ENCODE peak calls at places on chromosomes 12 and 14, in six cellular contexts. One of them, this sample, is unnamed. For H3K36me3, the result is how much of the 10 kb centered on the place peaks cover.

GRCh38 chr12:121797937-121798801 is 4.7 kb upstream of the RHOF start:
- DNase-seq in CD4-positive, CD25-positive, alpha-beta regulatory T cell: no peak
- DNase-seq in WERI-Rb-1: peak
- DNase-seq in CD8-positive, alpha-beta T cell: no peak
- DNase-seq in aorta: peak
- DNase-seq in GM23248: peak
- DNase-seq in this sample: peak

GRCh38 chr12:131642771-131643170 is 68.1 kb upstream of the SFSWAP start:
- DNase-seq in CD4-positive, CD25-positive, alpha-beta regulatory T cell: no peak
- DNase-seq in WERI-Rb-1: no peak
- DNase-seq in CD8-positive, alpha-beta T cell: no peak
- DNase-seq in aorta: no peak
- DNase-seq in GM23248: no peak
- DNase-seq in this sample: no peak

GRCh38 chr12:8145754-8146415 is 10.9 kb upstream of the ZNF705A start:
- DNase-seq in CD4-positive, CD25-positive, alpha-beta regulatory T cell: no peak
- DNase-seq in WERI-Rb-1: peak
- DNase-seq in CD8-positive, alpha-beta T cell: no peak
- DNase-seq in aorta: peak
- DNase-seq in GM23248: peak
- DNase-seq in this sample: peak

GRCh38 chr14:96130854-96131253 is 73.8 kb upstream of the BDKRB2 start:
- DNase-seq in CD4-positive, CD25-positive, alpha-beta regulatory T cell: no peak
- DNase-seq in WERI-Rb-1: no peak
- DNase-seq in CD8-positive, alpha-beta T cell: no peak
- DNase-seq in aorta: no peak
- DNase-seq in GM23248: peak
- DNase-seq in this sample: no peak

GRCh38 chr12:58745348-58746125 is 174.8 kb downstream of the LRIG3 start:
- DNase-seq in CD4-positive, CD25-positive, alpha-beta regulatory T cell: no peak
- DNase-seq in WERI-Rb-1: no peak
- DNase-seq in CD8-positive, alpha-beta T cell: no peak
- DNase-seq in aorta: no peak
- DNase-seq in GM23248: peak
- DNase-seq in this sample: no peak

GRCh38 chr12:19744760-19745218 is 305.5 kb downstream of the AEBP2 start:
- DNase-seq in CD4-positive, CD25-positive, alpha-beta regulatory T cell: no peak
- DNase-seq in WERI-Rb-1: no peak
- DNase-seq in CD8-positive, alpha-beta T cell: no peak
- DNase-seq in aorta: no peak
- DNase-seq in GM23248: no peak
- DNase-seq in this sample: no peak

GRCh38 chr14:105880616-105881015 is 354.2 kb downstream of the TMEM121 start:
- DNase-seq in CD4-positive, CD25-positive, alpha-beta regulatory T cell: no peak
- DNase-seq in WERI-Rb-1: peak
- DNase-seq in CD8-positive, alpha-beta T cell: no peak
- DNase-seq in aorta: peak
- DNase-seq in GM23248: no peak
- DNase-seq in this sample: peak

GRCh38 chr14:50272498-50272897 is 39.5 kb downstream of the L2HGDH start:
- DNase-seq in CD4-positive, CD25-positive, alpha-beta regulatory T cell: no peak
- DNase-seq in WERI-Rb-1: no peak
- DNase-seq in CD8-positive, alpha-beta T cell: no peak
- DNase-seq in aorta: no peak
- DNase-seq in GM23248: peak
- DNase-seq in this sample: no peak

GRCh38 chr12:124720019-124720686 is 143.5 kb downstream of the SCARB1 start:
- DNase-seq in CD4-positive, CD25-positive, alpha-beta regulatory T cell: no peak
- DNase-seq in WERI-Rb-1: peak
- DNase-seq in CD8-positive, alpha-beta T cell: no peak
- DNase-seq in aorta: no peak
- DNase-seq in GM23248: peak
- DNase-seq in this sample: peak

GRCh38 chr14:73153272-73153671 is 17.0 kb downstream of the PSEN1 start:
- DNase-seq in CD4-positive, CD25-positive, alpha-beta regulatory T cell: no peak
- DNase-seq in WERI-Rb-1: no peak
- DNase-seq in CD8-positive, alpha-beta T cell: no peak
- DNase-seq in aorta: no peak
- DNase-seq in GM23248: peak
- DNase-seq in this sample: no peak

GRCh38 chr14:67971627-67972625 is 152.3 kb downstream of the RAD51B start:
- DNase-seq in CD4-positive, CD25-positive, alpha-beta regulatory T cell: no peak
- DNase-seq in WERI-Rb-1: peak
- DNase-seq in CD8-positive, alpha-beta T cell: no peak
- DNase-seq in aorta: no peak
- DNase-seq in GM23248: peak
- DNase-seq in this sample: no peak

GRCh38 chr14:93536945-93537344 is 106.2 kb downstream of the UNC79 start:
- DNase-seq in CD4-positive, CD25-positive, alpha-beta regulatory T cell: no peak
- DNase-seq in WERI-Rb-1: peak
- DNase-seq in CD8-positive, alpha-beta T cell: no peak
- DNase-seq in aorta: no peak
- DNase-seq in GM23248: peak
- DNase-seq in this sample: no peak

GRCh38 chr14:94320243-94320642 is 2.9 kb downstream of the SERPINA6 start:
- DNase-seq in CD4-positive, CD25-positive, alpha-beta regulatory T cell: no peak
- DNase-seq in WERI-Rb-1: no peak
- DNase-seq in CD8-positive, alpha-beta T cell: no peak
- DNase-seq in aorta: no peak
- DNase-seq in GM23248: no peak
- DNase-seq in this sample: no peak

GRCh38 chr12:103848917-103849491 is 8.0 kb upstream of the NT5DC3 start:
- DNase-seq in CD4-positive, CD25-positive, alpha-beta regulatory T cell: no peak
- DNase-seq in WERI-Rb-1: no peak
- DNase-seq in CD8-positive, alpha-beta T cell: no peak
- DNase-seq in aorta: no peak
- DNase-seq in GM23248: no peak
- DNase-seq in this sample: no peak

GRCh38 chr12:104207416-104207941 is 8.1 kb upstream of the TXNRD1 start:
- DNase-seq in CD4-positive, CD25-positive, alpha-beta regulatory T cell: no peak
- DNase-seq in WERI-Rb-1: no peak
- DNase-seq in CD8-positive, alpha-beta T cell: no peak
- DNase-seq in aorta: no peak
- DNase-seq in GM23248: no peak
- DNase-seq in this sample: no peak

GRCh38 chr14:100577986-100578431 is 9.2 kb downstream of the BEGAIN start:
- DNase-seq in CD4-positive, CD25-positive, alpha-beta regulatory T cell: no peak
- DNase-seq in WERI-Rb-1: no peak
- DNase-seq in CD8-positive, alpha-beta T cell: no peak
- DNase-seq in aorta: peak
- DNase-seq in GM23248: no peak
- DNase-seq in this sample: peak

GRCh38 chr12:43090981-43091380 is 461.0 kb downstream of the ADAMTS20 start:
- DNase-seq in CD4-positive, CD25-positive, alpha-beta regulatory T cell: no peak
- DNase-seq in WERI-Rb-1: no peak
- DNase-seq in CD8-positive, alpha-beta T cell: no peak
- DNase-seq in aorta: no peak
- DNase-seq in GM23248: no peak
- DNase-seq in this sample: no peak

GRCh38 chr14:58238252-58239247 is 6.1 kb upstream of the PSMA3 start:
- DNase-seq in CD4-positive, CD25-positive, alpha-beta regulatory T cell: no peak
- DNase-seq in WERI-Rb-1: no peak
- DNase-seq in CD8-positive, alpha-beta T cell: no peak
- DNase-seq in aorta: no peak
- DNase-seq in GM23248: peak
- DNase-seq in this sample: peak

GRCh38 chr14:73594491-73594890 is 2.8 kb downstream of the ACOT4 start:
- DNase-seq in CD4-positive, CD25-positive, alpha-beta regulatory T cell: no peak
- DNase-seq in WERI-Rb-1: no peak
- DNase-seq in CD8-positive, alpha-beta T cell: no peak
- DNase-seq in aorta: no peak
- DNase-seq in GM23248: no peak
- DNase-seq in this sample: no peak

GRCh38 chr12:28787151-28787550 is 361.9 kb upstream of the FAR2 start:
- DNase-seq in CD4-positive, CD25-positive, alpha-beta regulatory T cell: no peak
- DNase-seq in WERI-Rb-1: no peak
- DNase-seq in CD8-positive, alpha-beta T cell: no peak
- DNase-seq in aorta: no peak
- DNase-seq in GM23248: no peak
- DNase-seq in this sample: no peak

GRCh38 chr12:105083551-105084105 is 630 bp downstream of the ALDH1L2 start:
- DNase-seq in CD4-positive, CD25-positive, alpha-beta regulatory T cell: no peak
- DNase-seq in WERI-Rb-1: no peak
- DNase-seq in CD8-positive, alpha-beta T cell: no peak
- DNase-seq in aorta: peak
- DNase-seq in GM23248: peak
- DNase-seq in this sample: peak

GRCh38 chr12:20625531-20625930 is 69.6 kb upstream of the SLCO1C1 start:
- DNase-seq in CD4-positive, CD25-positive, alpha-beta regulatory T cell: no peak
- DNase-seq in WERI-Rb-1: no peak
- DNase-seq in CD8-positive, alpha-beta T cell: no peak
- DNase-seq in aorta: no peak
- DNase-seq in GM23248: no peak
- DNase-seq in this sample: no peak

GRCh38 chr12:130747867-130748740 is 32.0 kb upstream of the RIMBP2 start:
- DNase-seq in CD4-positive, CD25-positive, alpha-beta regulatory T cell: peak
- DNase-seq in WERI-Rb-1: peak
- DNase-seq in CD8-positive, alpha-beta T cell: peak
- DNase-seq in aorta: peak
- DNase-seq in GM23248: peak
- DNase-seq in this sample: peak

GRCh38 chr12:71755146-71755892 is 656 bp downstream of the RAB21 start:
- DNase-seq in CD4-positive, CD25-positive, alpha-beta regulatory T cell: no peak
- DNase-seq in WERI-Rb-1: peak
- DNase-seq in CD8-positive, alpha-beta T cell: peak
- DNase-seq in aorta: peak
- DNase-seq in GM23248: peak
- DNase-seq in this sample: peak

GRCh38 chr12:80593766-80594165 is 113.7 kb upstream of the MYF6 start:
- DNase-seq in CD4-positive, CD25-positive, alpha-beta regulatory T cell: no peak
- DNase-seq in WERI-Rb-1: no peak
- DNase-seq in CD8-positive, alpha-beta T cell: no peak
- DNase-seq in aorta: no peak
- DNase-seq in GM23248: peak
- DNase-seq in this sample: no peak

GRCh38 chr12:55795950-55796349 is 21.6 kb downstream of the SARNP start:
- DNase-seq in CD4-positive, CD25-positive, alpha-beta regulatory T cell: no peak
- DNase-seq in WERI-Rb-1: no peak
- DNase-seq in CD8-positive, alpha-beta T cell: no peak
- DNase-seq in aorta: no peak
- DNase-seq in GM23248: no peak
- DNase-seq in this sample: no peak

GRCh38 chr14:102318781-102319276 is 717 bp upstream of the ZNF839 start:
- DNase-seq in CD4-positive, CD25-positive, alpha-beta regulatory T cell: no peak
- DNase-seq in WERI-Rb-1: no peak
- DNase-seq in CD8-positive, alpha-beta T cell: no peak
- DNase-seq in aorta: no peak
- DNase-seq in GM23248: no peak
- DNase-seq in this sample: no peak

GRCh38 chr14:102321456-102322101 is 2.0 kb downstream of the ZNF839 start:
- DNase-seq in CD4-positive, CD25-positive, alpha-beta regulatory T cell: no peak
- DNase-seq in WERI-Rb-1: no peak
- DNase-seq in CD8-positive, alpha-beta T cell: no peak
- DNase-seq in aorta: no peak
- DNase-seq in GM23248: no peak
- DNase-seq in this sample: no peak

GRCh38 chr14:102319351-102320032 is at the start of gene ZNF839:
- DNase-seq in CD4-positive, CD25-positive, alpha-beta regulatory T cell: peak
- DNase-seq in WERI-Rb-1: peak
- DNase-seq in CD8-positive, alpha-beta T cell: peak
- DNase-seq in aorta: peak
- DNase-seq in GM23248: peak
- DNase-seq in this sample: peak

GRCh38 chr14:102320671-102321455 is 1.3 kb downstream of the ZNF839 start:
- DNase-seq in CD4-positive, CD25-positive, alpha-beta regulatory T cell: no peak
- DNase-seq in WERI-Rb-1: no peak
- DNase-seq in CD8-positive, alpha-beta T cell: no peak
- DNase-seq in aorta: no peak
- DNase-seq in GM23248: no peak
- DNase-seq in this sample: no peak

GRCh38 chr14:102320033-102320660 is 601 bp downstream of the ZNF839 start:
- DNase-seq in CD4-positive, CD25-positive, alpha-beta regulatory T cell: peak
- DNase-seq in WERI-Rb-1: peak
- DNase-seq in CD8-positive, alpha-beta T cell: peak
- DNase-seq in aorta: peak
- DNase-seq in GM23248: peak
- DNase-seq in this sample: no peak
- H3K27ac ChIP-seq in CD4-positive, CD25-positive, alpha-beta regulatory T cell: peak
- H3K27ac ChIP-seq in WERI-Rb-1: peak
- H3K27ac ChIP-seq in CD8-positive, alpha-beta T cell: peak
- H3K27ac ChIP-seq in aorta: peak
- H3K27ac ChIP-seq in GM23248: peak
- H3K27ac ChIP-seq in this sample: peak

DNA sequence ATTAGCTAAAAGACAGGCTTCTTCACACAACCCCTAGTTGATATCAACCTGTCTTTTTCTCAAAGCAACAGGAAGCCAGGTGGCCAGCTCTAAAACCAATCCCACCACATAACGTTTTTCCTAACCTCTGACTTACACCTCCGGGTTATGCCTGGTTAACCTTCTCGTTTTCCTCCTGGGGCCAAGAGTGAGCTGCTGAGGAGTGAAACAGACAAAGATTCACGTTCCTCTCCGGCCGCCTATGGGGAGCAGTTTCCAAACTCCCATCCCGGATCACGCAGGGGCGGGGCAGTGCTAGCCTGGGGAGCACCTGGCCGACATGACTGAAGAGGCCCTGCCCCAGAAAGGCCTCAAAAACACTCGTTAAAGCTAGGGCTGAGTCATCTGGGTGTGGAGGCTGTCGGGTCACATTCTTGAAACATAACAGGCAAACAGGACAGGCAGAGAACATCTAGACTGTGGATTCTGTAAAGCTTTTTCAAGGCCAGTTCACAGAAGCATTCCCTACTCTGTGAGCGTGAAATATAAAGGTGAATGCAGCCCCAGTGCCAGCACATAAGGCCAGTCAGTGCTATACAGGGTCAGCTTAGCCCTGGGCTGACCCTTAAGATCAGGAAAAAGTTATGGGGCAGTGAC is 25.9 kb upstream of the LGALS3 start:
- DNase-seq in CD4-positive, CD25-positive, alpha-beta regulatory T cell: peak
- DNase-seq in WERI-Rb-1: no peak
- DNase-seq in CD8-positive, alpha-beta T cell: peak
- DNase-seq in aorta: peak
- DNase-seq in GM23248: peak
- DNase-seq in this sample: peak
- H3K4me3 ChIP-seq in CD4-positive, CD25-positive, alpha-beta regulatory T cell: peak
- H3K4me3 ChIP-seq in WERI-Rb-1: no peak
- H3K4me3 ChIP-seq in CD8-positive, alpha-beta T cell: no peak
- H3K4me3 ChIP-seq in aorta: no peak
- H3K4me3 ChIP-seq in GM23248: peak
- H3K4me3 ChIP-seq in this sample: peak

DNA sequence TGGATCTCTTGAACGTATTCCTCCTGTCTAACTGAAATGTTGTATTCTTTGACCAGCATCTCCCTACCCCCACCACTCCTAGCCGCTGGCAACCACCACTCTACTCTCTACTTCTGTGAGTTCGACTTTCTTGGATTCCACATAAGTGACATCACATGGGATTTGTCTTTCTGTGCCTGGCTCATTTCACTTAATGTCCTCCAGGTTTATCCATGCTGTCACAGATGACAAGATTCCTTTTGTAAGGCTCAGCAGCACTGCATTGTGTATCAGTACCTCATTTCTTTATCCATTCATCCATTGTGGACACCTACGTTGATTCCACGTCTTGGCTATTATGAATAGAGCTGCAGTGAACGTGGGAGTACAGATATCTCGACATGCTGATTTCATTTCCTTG is 10.5 kb downstream of the PRKAB1 start:
- DNase-seq in CD4-positive, CD25-positive, alpha-beta regulatory T cell: no peak
- DNase-seq in WERI-Rb-1: no peak
- DNase-seq in CD8-positive, alpha-beta T cell: no peak
- DNase-seq in aorta: no peak
- DNase-seq in GM23248: no peak
- DNase-seq in this sample: no peak
- H3K36me3 ChIP-seq in CD4-positive, CD25-positive, alpha-beta regulatory T cell: half or more
- H3K36me3 ChIP-seq in WERI-Rb-1: half or more
- H3K36me3 ChIP-seq in CD8-positive, alpha-beta T cell: half or more
- H3K36me3 ChIP-seq in aorta: under half
- H3K36me3 ChIP-seq in GM23248: under half
- H3K36me3 ChIP-seq in this sample: half or more

GRCh38 chr12:53192531-53193021 is 11.9 kb upstream of the CSAD start:
- DNase-seq in CD4-positive, CD25-positive, alpha-beta regulatory T cell: no peak
- DNase-seq in WERI-Rb-1: no peak
- DNase-seq in CD8-positive, alpha-beta T cell: no peak
- DNase-seq in aorta: no peak
- DNase-seq in GM23248: no peak
- DNase-seq in this sample: no peak
- H3K27ac ChIP-seq in CD4-positive, CD25-positive, alpha-beta regulatory T cell: no peak
- H3K27ac ChIP-seq in WERI-Rb-1: no peak
- H3K27ac ChIP-seq in CD8-positive, alpha-beta T cell: no peak
- H3K27ac ChIP-seq in aorta: no peak
- H3K27ac ChIP-seq in GM23248: no peak
- H3K27ac ChIP-seq in this sample: no peak